ENCODE peak calls at places on chromosomes 1 and 21, in nine cellular contexts. U, A, W, B, I, V, G, X and K are unnamed samples.

GRCh38 chr1:192133350-192133950 is 24.8 kb upstream of the RGS18 start:
- DNase-seq in G (no peak), B (no peak), V (no peak), U (no peak), A (no peak), I (no peak), W (peak), X (peak), K (no peak)

GRCh38 chr1:231694081-231694443 is 67.5 kb downstream of the DISC1 start:
- DNase-seq in A (no peak), X (no peak), U (no peak), W (no peak), I (peak), G (peak), V (no peak), B (no peak), K (peak)

GRCh38 chr21:43209575-43210453 is 41.0 kb downstream of the CRYAA start:
- DNase-seq in V (no peak), B (no peak), I (no peak), U (no peak), A (no peak), W (peak), X (no peak), G (no peak), K (no peak)

GRCh38 chr21:36845070-36845469 is 121.4 kb downstream of the HLCS start:
- DNase-seq in V (no peak), U (no peak), G (no peak), I (no peak), W (no peak), A (no peak), X (no peak), B (no peak), K (no peak)

GRCh38 chr1:6130596-6130995 is 49.5 kb downstream of the CHD5 start:
- DNase-seq in U (no peak), V (no peak), X (no peak), B (no peak), A (no peak), I (no peak), W (no peak), G (peak), K (no peak)

GRCh38 chr1:20233394-20233793 is 47.1 kb upstream of the PLA2G2C start:
- DNase-seq in I (no peak), W (peak), V (peak), A (no peak), B (no peak), G (no peak), X (peak), U (no peak), K (no peak)

GRCh38 chr21:34133802-34134201 is 60.4 kb downstream of the MRPS6 start:
- DNase-seq in W (no peak), X (no peak), I (no peak), A (no peak), B (no peak), U (peak), V (no peak), G (no peak), K (no peak)

GRCh38 chr1:110229348-110230001 is 19.4 kb downstream of the KCNC4 start:
- DNase-seq in B (no peak), A (no peak), G (no peak), I (no peak), U (no peak), V (no peak), W (peak), X (no peak), K (peak)

GRCh38 chr1:201139756-201140155 is 12.8 kb upstream of the ASCL5 start:
- DNase-seq in V (no peak), I (no peak), U (no peak), G (no peak), A (no peak), B (no peak), X (no peak), W (no peak), K (no peak)

GRCh38 chr1:156860639-156861423 is at the start of gene NTRK1:
- DNase-seq in X (peak), U (peak), B (no peak), V (peak), A (no peak), G (no peak), I (peak), W (peak), K (no peak)